ENCODE peak calls at places on chromosomes 16 and 17, in ten cellular contexts. One of them, this sample, is unnamed.

GRCh38 chr16:64278196-64278595 is 843.7 kb downstream of the CDH11 start:
- DNase-seq in epithelial cell of esophagus: peak; percentile 16
- DNase-seq in uterus: no peak
- DNase-seq in ovary: no peak
- DNase-seq in heart right ventricle: no peak
- DNase-seq in CD8-positive, alpha-beta memory T cell: no peak
- DNase-seq in tibial nerve: no peak
- DNase-seq in PC-3: peak; percentile 30
- DNase-seq in body of pancreas: no peak
- DNase-seq in adrenal gland: no peak
- DNase-seq in this sample: peak; percentile 29

GRCh38 chr16:12079411-12079965 is 103.0 kb downstream of the SNX29 start:
- DNase-seq in epithelial cell of esophagus: no peak
- DNase-seq in uterus: no peak
- DNase-seq in ovary: no peak
- DNase-seq in heart right ventricle: no peak
- DNase-seq in CD8-positive, alpha-beta memory T cell: no peak
- DNase-seq in tibial nerve: no peak
- DNase-seq in PC-3: no peak
- DNase-seq in body of pancreas: no peak
- DNase-seq in adrenal gland: no peak
- DNase-seq in this sample: no peak

GRCh38 chr17:19307521-19307920 is 55.0 kb downstream of the B9D1 start:
- DNase-seq in epithelial cell of esophagus: no peak
- DNase-seq in uterus: no peak
- DNase-seq in ovary: no peak
- DNase-seq in heart right ventricle: no peak
- DNase-seq in CD8-positive, alpha-beta memory T cell: no peak
- DNase-seq in tibial nerve: no peak
- DNase-seq in PC-3: no peak
- DNase-seq in body of pancreas: no peak
- DNase-seq in adrenal gland: no peak
- DNase-seq in this sample: no peak

GRCh38 chr16:18784917-18785623 is 5.1 kb downstream of the RPS15A start:
- DNase-seq in epithelial cell of esophagus: no peak
- DNase-seq in uterus: no peak
- DNase-seq in ovary: no peak
- DNase-seq in heart right ventricle: no peak
- DNase-seq in CD8-positive, alpha-beta memory T cell: no peak
- DNase-seq in tibial nerve: no peak
- DNase-seq in PC-3: no peak
- DNase-seq in body of pancreas: no peak
- DNase-seq in adrenal gland: no peak
- DNase-seq in this sample: no peak

GRCh38 chr16:85090873-85091521 is 21.3 kb downstream of the CIBAR2 start:
- DNase-seq in epithelial cell of esophagus: no peak
- DNase-seq in uterus: no peak
- DNase-seq in ovary: no peak
- DNase-seq in heart right ventricle: no peak
- DNase-seq in CD8-positive, alpha-beta memory T cell: no peak
- DNase-seq in tibial nerve: no peak
- DNase-seq in PC-3: no peak
- DNase-seq in body of pancreas: peak; percentile 78
- DNase-seq in adrenal gland: peak; percentile 83
- DNase-seq in this sample: no peak

GRCh38 chr16:79542196-79542859 is 58.2 kb downstream of the MAF start:
- DNase-seq in epithelial cell of esophagus: no peak
- DNase-seq in uterus: no peak
- DNase-seq in ovary: no peak
- DNase-seq in heart right ventricle: peak; percentile 77
- DNase-seq in CD8-positive, alpha-beta memory T cell: no peak
- DNase-seq in tibial nerve: no peak
- DNase-seq in PC-3: no peak
- DNase-seq in body of pancreas: peak; percentile 66
- DNase-seq in adrenal gland: peak; percentile 64
- DNase-seq in this sample: no peak

GRCh38 chr17:1438593-1439083 is 17.4 kb downstream of the CRK start:
- DNase-seq in epithelial cell of esophagus: no peak
- DNase-seq in uterus: no peak
- DNase-seq in ovary: no peak
- DNase-seq in heart right ventricle: no peak
- DNase-seq in CD8-positive, alpha-beta memory T cell: no peak
- DNase-seq in tibial nerve: no peak
- DNase-seq in PC-3: no peak
- DNase-seq in body of pancreas: no peak
- DNase-seq in adrenal gland: peak; percentile 70
- DNase-seq in this sample: peak; percentile 53

GRCh38 chr17:81200201-81200600 is 22.6 kb downstream of the CEP131 start:
- DNase-seq in epithelial cell of esophagus: no peak
- DNase-seq in uterus: no peak
- DNase-seq in ovary: no peak
- DNase-seq in heart right ventricle: no peak
- DNase-seq in CD8-positive, alpha-beta memory T cell: no peak
- DNase-seq in tibial nerve: no peak
- DNase-seq in PC-3: no peak
- DNase-seq in body of pancreas: no peak
- DNase-seq in adrenal gland: no peak
- DNase-seq in this sample: no peak

GRCh38 chr16:75550211-75550662 is 5.8 kb downstream of the TMEM231 start:
- DNase-seq in epithelial cell of esophagus: peak; percentile 86
- DNase-seq in uterus: no peak
- DNase-seq in ovary: no peak
- DNase-seq in heart right ventricle: peak; percentile 82
- DNase-seq in CD8-positive, alpha-beta memory T cell: no peak
- DNase-seq in tibial nerve: no peak
- DNase-seq in PC-3: peak; percentile 33
- DNase-seq in body of pancreas: peak; percentile 44
- DNase-seq in adrenal gland: peak; percentile 33
- DNase-seq in this sample: peak; percentile 63

GRCh38 chr17:60864674-60865080 is 187.0 kb downstream of the BCAS3 start:
- DNase-seq in epithelial cell of esophagus: no peak
- DNase-seq in uterus: no peak
- DNase-seq in ovary: no peak
- DNase-seq in heart right ventricle: no peak
- DNase-seq in CD8-positive, alpha-beta memory T cell: no peak
- DNase-seq in tibial nerve: no peak
- DNase-seq in PC-3: no peak
- DNase-seq in body of pancreas: no peak
- DNase-seq in adrenal gland: no peak
- DNase-seq in this sample: no peak

GRCh38 chr17:29592850-29593545 is at the start of gene ANKRD13B:
- DNase-seq in epithelial cell of esophagus: no peak
- DNase-seq in uterus: peak; percentile 57
- DNase-seq in ovary: peak; percentile 73
- DNase-seq in heart right ventricle: peak; percentile 44
- DNase-seq in CD8-positive, alpha-beta memory T cell: no peak
- DNase-seq in tibial nerve: no peak
- DNase-seq in PC-3: no peak
- DNase-seq in body of pancreas: no peak
- DNase-seq in adrenal gland: no peak
- DNase-seq in this sample: no peak

GRCh38 chr17:1181769-1182137 is 2.0 kb upstream of the ABR start:
- DNase-seq in epithelial cell of esophagus: peak; percentile 17
- DNase-seq in uterus: no peak
- DNase-seq in ovary: no peak
- DNase-seq in heart right ventricle: no peak
- DNase-seq in CD8-positive, alpha-beta memory T cell: no peak
- DNase-seq in tibial nerve: no peak
- DNase-seq in PC-3: peak; percentile 27
- DNase-seq in body of pancreas: no peak
- DNase-seq in adrenal gland: no peak
- DNase-seq in this sample: peak; percentile 82

GRCh38 chr16:57471852-57472664 is 9.6 kb downstream of the POLR2C start:
- DNase-seq in epithelial cell of esophagus: no peak
- DNase-seq in uterus: no peak
- DNase-seq in ovary: no peak
- DNase-seq in heart right ventricle: no peak
- DNase-seq in CD8-positive, alpha-beta memory T cell: no peak
- DNase-seq in tibial nerve: no peak
- DNase-seq in PC-3: no peak
- DNase-seq in body of pancreas: peak; percentile 61
- DNase-seq in adrenal gland: no peak
- DNase-seq in this sample: no peak

GRCh38 chr16:80659865-80660264 is 119.1 kb downstream of the DYNLRB2 start:
- DNase-seq in epithelial cell of esophagus: no peak
- DNase-seq in uterus: no peak
- DNase-seq in ovary: no peak
- DNase-seq in heart right ventricle: no peak
- DNase-seq in CD8-positive, alpha-beta memory T cell: no peak
- DNase-seq in tibial nerve: no peak
- DNase-seq in PC-3: no peak
- DNase-seq in body of pancreas: no peak
- DNase-seq in adrenal gland: no peak
- DNase-seq in this sample: no peak

GRCh38 chr17:11598274-11599221 is at the start of gene DNAH9:
- DNase-seq in epithelial cell of esophagus: peak; percentile 67
- DNase-seq in uterus: peak; percentile 98
- DNase-seq in ovary: peak; percentile 99
- DNase-seq in heart right ventricle: peak; percentile 97
- DNase-seq in CD8-positive, alpha-beta memory T cell: no peak
- DNase-seq in tibial nerve: peak; percentile 95
- DNase-seq in PC-3: no peak
- DNase-seq in body of pancreas: peak; percentile 99
- DNase-seq in adrenal gland: peak; percentile 98
- DNase-seq in this sample: peak; percentile 59

GRCh38 chr17:83067718-83068261 is 11.6 kb upstream of the METRNL start:
- DNase-seq in epithelial cell of esophagus: no peak
- DNase-seq in uterus: no peak
- DNase-seq in ovary: no peak
- DNase-seq in heart right ventricle: no peak
- DNase-seq in CD8-positive, alpha-beta memory T cell: no peak
- DNase-seq in tibial nerve: no peak
- DNase-seq in PC-3: peak; percentile 39
- DNase-seq in body of pancreas: no peak
- DNase-seq in adrenal gland: no peak
- DNase-seq in this sample: no peak

GRCh38 chr17:73643846-73644144 is 450 bp downstream of the SDK2 start:
- DNase-seq in epithelial cell of esophagus: no peak
- DNase-seq in uterus: no peak
- DNase-seq in ovary: no peak
- DNase-seq in heart right ventricle: no peak
- DNase-seq in CD8-positive, alpha-beta memory T cell: no peak
- DNase-seq in tibial nerve: no peak
- DNase-seq in PC-3: no peak
- DNase-seq in body of pancreas: no peak
- DNase-seq in adrenal gland: no peak
- DNase-seq in this sample: no peak

GRCh38 chr17:38419508-38419981 is 8.7 kb upstream of the ARHGAP23 start:
- DNase-seq in epithelial cell of esophagus: no peak
- DNase-seq in uterus: no peak
- DNase-seq in ovary: no peak
- DNase-seq in heart right ventricle: no peak
- DNase-seq in CD8-positive, alpha-beta memory T cell: no peak
- DNase-seq in tibial nerve: no peak
- DNase-seq in PC-3: no peak
- DNase-seq in body of pancreas: no peak
- DNase-seq in adrenal gland: no peak
- DNase-seq in this sample: no peak

GRCh38 chr17:38418693-38419507 is 9.4 kb upstream of the ARHGAP23 start:
- DNase-seq in epithelial cell of esophagus: no peak
- DNase-seq in uterus: no peak
- DNase-seq in ovary: no peak
- DNase-seq in heart right ventricle: no peak
- DNase-seq in CD8-positive, alpha-beta memory T cell: no peak
- DNase-seq in tibial nerve: no peak
- DNase-seq in PC-3: no peak
- DNase-seq in body of pancreas: no peak
- DNase-seq in adrenal gland: no peak
- DNase-seq in this sample: no peak

GRCh38 chr17:38420518-38420917 is 7.7 kb upstream of the ARHGAP23 start:
- DNase-seq in epithelial cell of esophagus: no peak
- DNase-seq in uterus: no peak
- DNase-seq in ovary: no peak
- DNase-seq in heart right ventricle: no peak
- DNase-seq in CD8-positive, alpha-beta memory T cell: no peak
- DNase-seq in tibial nerve: no peak
- DNase-seq in PC-3: no peak
- DNase-seq in body of pancreas: no peak
- DNase-seq in adrenal gland: no peak
- DNase-seq in this sample: no peak

GRCh38 chr17:38421871-38422819 is 6.1 kb upstream of the ARHGAP23 start:
- DNase-seq in epithelial cell of esophagus: no peak
- DNase-seq in uterus: no peak
- DNase-seq in ovary: no peak
- DNase-seq in heart right ventricle: no peak
- DNase-seq in CD8-positive, alpha-beta memory T cell: no peak
- DNase-seq in tibial nerve: no peak
- DNase-seq in PC-3: no peak
- DNase-seq in body of pancreas: no peak
- DNase-seq in adrenal gland: no peak
- DNase-seq in this sample: no peak

GRCh38 chr17:38421224-38421841 is 6.9 kb upstream of the ARHGAP23 start:
- DNase-seq in epithelial cell of esophagus: no peak
- DNase-seq in uterus: peak; percentile 50
- DNase-seq in ovary: no peak
- DNase-seq in heart right ventricle: no peak
- DNase-seq in CD8-positive, alpha-beta memory T cell: no peak
- DNase-seq in tibial nerve: no peak
- DNase-seq in PC-3: no peak
- DNase-seq in body of pancreas: no peak
- DNase-seq in adrenal gland: no peak
- DNase-seq in this sample: no peak
- H3K4me3 ChIP-seq in epithelial cell of esophagus: no peak overlapping the region
- H3K4me3 ChIP-seq in uterus: no peak overlapping the region
- H3K4me3 ChIP-seq in ovary: no peak overlapping the region
- H3K4me3 ChIP-seq in heart right ventricle: no peak overlapping the region
- H3K4me3 ChIP-seq in CD8-positive, alpha-beta memory T cell: no peak overlapping the region
- H3K4me3 ChIP-seq in tibial nerve: no peak overlapping the region
- H3K4me3 ChIP-seq in PC-3: no peak overlapping the region
- H3K4me3 ChIP-seq in body of pancreas: no peak overlapping the region
- H3K4me3 ChIP-seq in adrenal gland: no peak overlapping the region
- H3K4me3 ChIP-seq in this sample: no peak overlapping the region

GRCh38 chr16:68263559-68264127 is 683 bp upstream of the SLC7A6 start:
- DNase-seq in epithelial cell of esophagus: no peak
- DNase-seq in uterus: no peak
- DNase-seq in ovary: no peak
- DNase-seq in heart right ventricle: no peak
- DNase-seq in CD8-positive, alpha-beta memory T cell: no peak
- DNase-seq in tibial nerve: no peak
- DNase-seq in PC-3: no peak
- DNase-seq in body of pancreas: no peak
- DNase-seq in adrenal gland: no peak
- DNase-seq in this sample: no peak
- H3K4me3 ChIP-seq in epithelial cell of esophagus: peak overlapping the region; percentile 54
- H3K4me3 ChIP-seq in uterus: peak overlapping the region; percentile 65
- H3K4me3 ChIP-seq in ovary: peak overlapping the region; percentile 75
- H3K4me3 ChIP-seq in heart right ventricle: peak overlapping the region; percentile 71
- H3K4me3 ChIP-seq in CD8-positive, alpha-beta memory T cell: peak overlapping the region; percentile 63
- H3K4me3 ChIP-seq in tibial nerve: peak overlapping the region; percentile 97
- H3K4me3 ChIP-seq in PC-3: peak overlapping the region; percentile 92
- H3K4me3 ChIP-seq in body of pancreas: peak overlapping the region; percentile 28
- H3K4me3 ChIP-seq in adrenal gland: no peak overlapping the region
- H3K4me3 ChIP-seq in this sample: peak overlapping the region; percentile 93

GRCh38 chr16:1966460-1966859 is at the start of gene RNF151:
- DNase-seq in epithelial cell of esophagus: no peak
- DNase-seq in uterus: no peak
- DNase-seq in ovary: no peak
- DNase-seq in heart right ventricle: no peak
- DNase-seq in CD8-positive, alpha-beta memory T cell: no peak
- DNase-seq in tibial nerve: no peak
- DNase-seq in PC-3: no peak
- DNase-seq in body of pancreas: no peak
- DNase-seq in adrenal gland: no peak
- DNase-seq in this sample: no peak
- H3K4me3 ChIP-seq in epithelial cell of esophagus: peak within 1 kb of the TSS; percentile 63
- H3K4me3 ChIP-seq in uterus: no peak within 1 kb of the TSS
- H3K4me3 ChIP-seq in ovary: peak within 1 kb of the TSS; percentile 92
- H3K4me3 ChIP-seq in heart right ventricle: no peak within 1 kb of the TSS
- H3K4me3 ChIP-seq in CD8-positive, alpha-beta memory T cell: peak within 1 kb of the TSS; percentile 86
- H3K4me3 ChIP-seq in tibial nerve: peak within 1 kb of the TSS; percentile 74
- H3K4me3 ChIP-seq in PC-3: peak within 1 kb of the TSS; percentile 96
- H3K4me3 ChIP-seq in body of pancreas: no peak within 1 kb of the TSS
- H3K4me3 ChIP-seq in adrenal gland: no peak within 1 kb of the TSS
- H3K4me3 ChIP-seq in this sample: peak within 1 kb of the TSS; percentile 93

GRCh38 chr17:79840204-79840988 is 1.2 kb upstream of the CBX4 start:
- DNase-seq in epithelial cell of esophagus: peak; percentile 48
- DNase-seq in uterus: peak; percentile 77
- DNase-seq in ovary: peak; percentile 80
- DNase-seq in heart right ventricle: peak; percentile 52
- DNase-seq in CD8-positive, alpha-beta memory T cell: no peak
- DNase-seq in tibial nerve: peak; percentile 65
- DNase-seq in PC-3: no peak
- DNase-seq in body of pancreas: peak; percentile 71
- DNase-seq in adrenal gland: peak; percentile 66
- DNase-seq in this sample: no peak
- H3K4me3 ChIP-seq in epithelial cell of esophagus: no peak overlapping the region
- H3K4me3 ChIP-seq in uterus: no peak overlapping the region
- H3K4me3 ChIP-seq in ovary: peak overlapping the region; percentile 8
- H3K4me3 ChIP-seq in heart right ventricle: peak overlapping the region; percentile 47
- H3K4me3 ChIP-seq in CD8-positive, alpha-beta memory T cell: peak overlapping the region; percentile 49
- H3K4me3 ChIP-seq in tibial nerve: peak overlapping the region; percentile 86
- H3K4me3 ChIP-seq in PC-3: peak overlapping the region; percentile 68
- H3K4me3 ChIP-seq in body of pancreas: no peak overlapping the region
- H3K4me3 ChIP-seq in adrenal gland: no peak overlapping the region
- H3K4me3 ChIP-seq in this sample: no peak overlapping the region